ENCODE peak calls at places on chromosomes 5 and 9, in eight cellular contexts. One of them, this sample, is unnamed.
A peak's percentile ranks its signal among the peaks of the same experiment; 100 is the strongest.

GRCh38 chr5:119470851-119471451 is 18.7 kb downstream of the HSD17B4 start:
- DNase-seq in body of pancreas: no peak
- DNase-seq in cardiac muscle cell: peak; percentile 24
- DNase-seq in mucosa of descending colon: no peak
- DNase-seq in epithelial cell of esophagus: peak; percentile 56
- DNase-seq in left lung: no peak
- DNase-seq in foreskin keratinocyte: peak; percentile 14
- DNase-seq in IMR-90: peak; percentile 51
- DNase-seq in this sample: peak; percentile 41

GRCh38 chr9:88342246-88342645 is 46.0 kb upstream of the SPIN1 start:
- DNase-seq in body of pancreas: no peak
- DNase-seq in cardiac muscle cell: no peak
- DNase-seq in mucosa of descending colon: no peak
- DNase-seq in epithelial cell of esophagus: no peak
- DNase-seq in left lung: no peak
- DNase-seq in foreskin keratinocyte: peak; percentile 28
- DNase-seq in IMR-90: peak; percentile 12
- DNase-seq in this sample: no peak

GRCh38 chr5:148962761-148963324 is 100.0 kb downstream of the SH3TC2 start:
- DNase-seq in body of pancreas: no peak
- DNase-seq in cardiac muscle cell: no peak
- DNase-seq in mucosa of descending colon: no peak
- DNase-seq in epithelial cell of esophagus: no peak
- DNase-seq in left lung: no peak
- DNase-seq in foreskin keratinocyte: no peak
- DNase-seq in IMR-90: no peak
- DNase-seq in this sample: no peak

GRCh38 chr9:4128876-4129275 is 171.0 kb downstream of the GLIS3 start:
- DNase-seq in body of pancreas: no peak
- DNase-seq in cardiac muscle cell: no peak
- DNase-seq in mucosa of descending colon: no peak
- DNase-seq in epithelial cell of esophagus: no peak
- DNase-seq in left lung: no peak
- DNase-seq in foreskin keratinocyte: no peak
- DNase-seq in IMR-90: no peak
- DNase-seq in this sample: no peak

GRCh38 chr5:10863763-10864383 is 102.8 kb upstream of the DAP start:
- DNase-seq in body of pancreas: peak; percentile 58
- DNase-seq in cardiac muscle cell: peak; percentile 44
- DNase-seq in mucosa of descending colon: peak; percentile 72
- DNase-seq in epithelial cell of esophagus: peak; percentile 47
- DNase-seq in left lung: no peak
- DNase-seq in foreskin keratinocyte: peak; percentile 20
- DNase-seq in IMR-90: peak; percentile 36
- DNase-seq in this sample: peak; percentile 76

GRCh38 chr5:149452665-149453617 is 73.8 kb upstream of the IL17B start:
- DNase-seq in body of pancreas: peak; percentile 42
- DNase-seq in cardiac muscle cell: no peak
- DNase-seq in mucosa of descending colon: no peak
- DNase-seq in epithelial cell of esophagus: peak; percentile 93
- DNase-seq in left lung: peak; percentile 73
- DNase-seq in foreskin keratinocyte: peak; percentile 89
- DNase-seq in IMR-90: peak; percentile 96
- DNase-seq in this sample: peak; percentile 55

GRCh38 chr9:13284011-13284410 is 4.5 kb upstream of the MPDZ start:
- DNase-seq in body of pancreas: no peak
- DNase-seq in cardiac muscle cell: no peak
- DNase-seq in mucosa of descending colon: no peak
- DNase-seq in epithelial cell of esophagus: no peak
- DNase-seq in left lung: no peak
- DNase-seq in foreskin keratinocyte: no peak
- DNase-seq in IMR-90: peak; percentile 47
- DNase-seq in this sample: no peak

GRCh38 chr5:172820046-172820767 is 13.8 kb upstream of the ERGIC1 start:
- DNase-seq in body of pancreas: peak; percentile 49
- DNase-seq in cardiac muscle cell: no peak
- DNase-seq in mucosa of descending colon: peak; percentile 70
- DNase-seq in epithelial cell of esophagus: peak; percentile 99
- DNase-seq in left lung: no peak
- DNase-seq in foreskin keratinocyte: peak; percentile 93
- DNase-seq in IMR-90: peak; percentile 89
- DNase-seq in this sample: peak; percentile 69

GRCh38 chr9:133634024-133634691 is 2.0 kb upstream of the DBH start:
- DNase-seq in body of pancreas: no peak
- DNase-seq in cardiac muscle cell: no peak
- DNase-seq in mucosa of descending colon: no peak
- DNase-seq in epithelial cell of esophagus: no peak
- DNase-seq in left lung: peak; percentile 61
- DNase-seq in foreskin keratinocyte: no peak
- DNase-seq in IMR-90: no peak
- DNase-seq in this sample: no peak

GRCh38 chr5:107395632-107396350 is 274.9 kb downstream of the EFNA5 start:
- DNase-seq in body of pancreas: no peak
- DNase-seq in cardiac muscle cell: no peak
- DNase-seq in mucosa of descending colon: no peak
- DNase-seq in epithelial cell of esophagus: no peak
- DNase-seq in left lung: no peak
- DNase-seq in foreskin keratinocyte: no peak
- DNase-seq in IMR-90: no peak
- DNase-seq in this sample: no peak

GRCh38 chr9:96450613-96451544 is 910 bp downstream of the HABP4 start:
- DNase-seq in body of pancreas: peak; percentile 33
- DNase-seq in cardiac muscle cell: peak; percentile 50
- DNase-seq in mucosa of descending colon: peak; percentile 40
- DNase-seq in epithelial cell of esophagus: peak; percentile 34
- DNase-seq in left lung: peak; percentile 79
- DNase-seq in foreskin keratinocyte: peak; percentile 30
- DNase-seq in IMR-90: peak; percentile 30
- DNase-seq in this sample: peak; percentile 17

GRCh38 chr9:96457266-96457665 is 7.3 kb downstream of the HABP4 start:
- DNase-seq in body of pancreas: no peak
- DNase-seq in cardiac muscle cell: no peak
- DNase-seq in mucosa of descending colon: no peak
- DNase-seq in epithelial cell of esophagus: no peak
- DNase-seq in left lung: no peak
- DNase-seq in foreskin keratinocyte: no peak
- DNase-seq in IMR-90: no peak
- DNase-seq in this sample: no peak

GRCh38 chr9:96449844-96450612 is at the start of gene HABP4:
- DNase-seq in body of pancreas: peak; percentile 97
- DNase-seq in cardiac muscle cell: peak; percentile 99
- DNase-seq in mucosa of descending colon: peak; percentile 99
- DNase-seq in epithelial cell of esophagus: peak; percentile 96
- DNase-seq in left lung: peak; percentile 97
- DNase-seq in foreskin keratinocyte: peak; percentile 74
- DNase-seq in IMR-90: peak; percentile 91
- DNase-seq in this sample: peak; percentile 94

GRCh38 chr9:96449522-96449843 is 486 bp upstream of the HABP4 start:
- DNase-seq in body of pancreas: no peak
- DNase-seq in cardiac muscle cell: no peak
- DNase-seq in mucosa of descending colon: no peak
- DNase-seq in epithelial cell of esophagus: no peak
- DNase-seq in left lung: no peak
- DNase-seq in foreskin keratinocyte: no peak
- DNase-seq in IMR-90: no peak
- DNase-seq in this sample: no peak

GRCh38 chr9:96453625-96454024 is 3.7 kb downstream of the HABP4 start:
- DNase-seq in body of pancreas: no peak
- DNase-seq in cardiac muscle cell: peak; percentile 27
- DNase-seq in mucosa of descending colon: peak; percentile 22
- DNase-seq in epithelial cell of esophagus: peak; percentile 55
- DNase-seq in left lung: no peak
- DNase-seq in foreskin keratinocyte: peak; percentile 38
- DNase-seq in IMR-90: peak; percentile 47
- DNase-seq in this sample: no peak
- TF ChIP-seq CTCF in body of pancreas: peak; percentile 19
- TF ChIP-seq CTCF in cardiac muscle cell: peak; percentile 73
- TF ChIP-seq CTCF in mucosa of descending colon: no peak
- TF ChIP-seq CTCF in epithelial cell of esophagus: peak; percentile 73
- TF ChIP-seq CTCF in left lung: peak; percentile 42
- TF ChIP-seq CTCF in foreskin keratinocyte: peak; percentile 68
- TF ChIP-seq CTCF in IMR-90: peak; percentile 50
- TF ChIP-seq CTCF in this sample: no peak

DNA sequence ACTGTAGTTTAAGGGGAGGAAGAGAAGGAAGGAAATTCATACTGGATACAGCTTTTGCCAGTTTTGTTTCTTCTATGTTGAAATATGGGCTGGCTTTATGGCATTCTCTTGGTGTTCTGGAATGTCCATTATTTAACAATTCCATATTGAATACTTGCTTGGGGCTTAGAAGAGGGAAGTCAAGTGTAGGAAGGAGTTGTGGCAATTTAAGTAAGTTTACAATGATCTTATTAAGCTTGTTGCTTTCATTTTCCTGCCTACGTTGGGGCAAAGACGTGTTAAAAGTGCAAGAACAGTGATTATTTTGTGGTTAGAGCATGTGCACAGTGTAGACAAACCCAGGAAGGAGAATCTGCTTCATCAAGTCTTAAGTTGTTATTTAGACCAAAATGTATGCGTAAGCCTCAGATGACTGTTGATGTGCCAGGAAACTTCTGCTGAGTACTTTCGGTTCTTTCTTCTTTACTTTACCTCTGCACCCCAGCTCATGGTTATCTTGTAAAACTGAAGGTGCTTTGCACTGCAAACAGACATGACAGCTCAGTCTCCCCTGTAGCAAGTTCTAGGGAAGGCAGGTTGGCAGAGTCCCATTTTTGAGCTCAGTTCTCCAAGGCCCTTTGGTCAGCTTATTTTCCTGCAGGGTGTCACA is 75.8 kb downstream of the F2RL2 start:
- DNase-seq in body of pancreas: peak; percentile 49
- DNase-seq in cardiac muscle cell: no peak
- DNase-seq in mucosa of descending colon: peak; percentile 40
- DNase-seq in epithelial cell of esophagus: peak; percentile 29
- DNase-seq in left lung: no peak
- DNase-seq in foreskin keratinocyte: no peak
- DNase-seq in IMR-90: no peak
- DNase-seq in this sample: no peak
- TF ChIP-seq CTCF in body of pancreas: no peak
- TF ChIP-seq CTCF in cardiac muscle cell: no peak
- TF ChIP-seq CTCF in mucosa of descending colon: no peak
- TF ChIP-seq CTCF in epithelial cell of esophagus: no peak
- TF ChIP-seq CTCF in left lung: no peak
- TF ChIP-seq CTCF in foreskin keratinocyte: no peak
- TF ChIP-seq CTCF in IMR-90: no peak
- TF ChIP-seq CTCF in this sample: no peak

GRCh38 chr5:176611435-176611834 is 1.5 kb upstream of the GPRIN1 start:
- DNase-seq in body of pancreas: peak; percentile 76
- DNase-seq in cardiac muscle cell: peak; percentile 91
- DNase-seq in mucosa of descending colon: peak; percentile 86
- DNase-seq in epithelial cell of esophagus: peak; percentile 88
- DNase-seq in left lung: no peak
- DNase-seq in foreskin keratinocyte: peak; percentile 63
- DNase-seq in IMR-90: peak; percentile 91
- DNase-seq in this sample: peak; percentile 83

GRCh38 chr5:176608937-176609723 is 826 bp downstream of the GPRIN1 start:
- DNase-seq in body of pancreas: no peak
- DNase-seq in cardiac muscle cell: no peak
- DNase-seq in mucosa of descending colon: peak; percentile 15
- DNase-seq in epithelial cell of esophagus: no peak
- DNase-seq in left lung: no peak
- DNase-seq in foreskin keratinocyte: no peak
- DNase-seq in IMR-90: no peak
- DNase-seq in this sample: no peak

GRCh38 chr5:176608142-176608705 is 1.7 kb downstream of the GPRIN1 start:
- DNase-seq in body of pancreas: no peak
- DNase-seq in cardiac muscle cell: no peak
- DNase-seq in mucosa of descending colon: no peak
- DNase-seq in epithelial cell of esophagus: no peak
- DNase-seq in left lung: no peak
- DNase-seq in foreskin keratinocyte: peak; percentile 61
- DNase-seq in IMR-90: no peak
- DNase-seq in this sample: no peak

GRCh38 chr5:176610430-176610763 is 441 bp upstream of the GPRIN1 start:
- DNase-seq in body of pancreas: no peak
- DNase-seq in cardiac muscle cell: no peak
- DNase-seq in mucosa of descending colon: no peak
- DNase-seq in epithelial cell of esophagus: no peak
- DNase-seq in left lung: no peak
- DNase-seq in foreskin keratinocyte: no peak
- DNase-seq in IMR-90: no peak
- DNase-seq in this sample: no peak

GRCh38 chr5:176609724-176610429 is at the start of gene GPRIN1:
- DNase-seq in body of pancreas: peak; percentile 28
- DNase-seq in cardiac muscle cell: peak; percentile 93
- DNase-seq in mucosa of descending colon: peak; percentile 49
- DNase-seq in epithelial cell of esophagus: peak; percentile 38
- DNase-seq in left lung: peak; percentile 92
- DNase-seq in foreskin keratinocyte: no peak
- DNase-seq in IMR-90: peak; percentile 36
- DNase-seq in this sample: peak; percentile 90
- TF ChIP-seq CTCF in body of pancreas: peak; percentile 32
- TF ChIP-seq CTCF in cardiac muscle cell: peak; percentile 24
- TF ChIP-seq CTCF in mucosa of descending colon: no peak
- TF ChIP-seq CTCF in epithelial cell of esophagus: no peak
- TF ChIP-seq CTCF in left lung: no peak
- TF ChIP-seq CTCF in foreskin keratinocyte: peak; percentile 59
- TF ChIP-seq CTCF in IMR-90: peak; percentile 37
- TF ChIP-seq CTCF in this sample: peak; percentile 50

DNA sequence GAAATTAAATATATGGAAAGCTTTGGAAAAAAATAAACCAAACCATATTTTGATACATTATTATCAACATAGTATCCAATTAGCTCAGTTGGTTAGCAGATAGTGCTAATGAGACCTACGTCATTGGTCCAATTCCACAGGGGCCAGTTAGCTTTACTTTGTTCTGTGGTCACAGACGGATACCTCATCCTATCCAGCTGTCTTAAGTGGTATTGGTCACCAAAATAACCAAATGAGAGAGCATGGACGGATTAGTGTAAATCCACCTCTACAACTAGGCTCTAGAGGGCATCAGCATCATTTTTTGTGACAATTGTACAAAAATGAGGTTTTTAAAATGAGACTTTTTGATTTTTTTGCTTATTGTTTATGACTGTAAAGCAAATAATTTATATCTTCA is 364.2 kb downstream of the KIAA0825 start:
- DNase-seq in body of pancreas: no peak
- DNase-seq in cardiac muscle cell: no peak
- DNase-seq in mucosa of descending colon: no peak
- DNase-seq in epithelial cell of esophagus: no peak
- DNase-seq in left lung: no peak
- DNase-seq in foreskin keratinocyte: no peak
- DNase-seq in IMR-90: no peak
- DNase-seq in this sample: no peak
- TF ChIP-seq CTCF in body of pancreas: no peak
- TF ChIP-seq CTCF in cardiac muscle cell: no peak
- TF ChIP-seq CTCF in mucosa of descending colon: no peak
- TF ChIP-seq CTCF in epithelial cell of esophagus: no peak
- TF ChIP-seq CTCF in left lung: no peak
- TF ChIP-seq CTCF in foreskin keratinocyte: no peak
- TF ChIP-seq CTCF in IMR-90: no peak
- TF ChIP-seq CTCF in this sample: no peak

This sample was measured in Calu3.